ENCODE peak calls at places on chromosomes 1 and 21, in four cellular contexts. One of them, this sample, is unnamed.

GRCh38 chr1:200075522-200075921 is 48.0 kb downstream of the NR5A2 start:
- DNase-seq in endothelial cell: no peak
- DNase-seq in MCF 10A: no peak
- DNase-seq in activated CD8-positive, alpha-beta T cell treated with anti-CD3 and anti-CD28 coated beads for 36 hours: no peak
- DNase-seq in this sample: no peak

GRCh38 chr1:93600663-93601062 is 81.0 kb downstream of the BCAR3 start:
- DNase-seq in endothelial cell: no peak
- DNase-seq in MCF 10A: no peak
- DNase-seq in activated CD8-positive, alpha-beta T cell treated with anti-CD3 and anti-CD28 coated beads for 36 hours: no peak
- DNase-seq in this sample: no peak

GRCh38 chr1:109046671-109047070 is 4.8 kb upstream of the WDR47 start:
- DNase-seq in activated CD8-positive, alpha-beta T cell treated with anti-CD3 and anti-CD28 coated beads for 36 hours: no peak
- DNase-seq in endothelial cell: no peak
- DNase-seq in MCF 10A: no peak
- DNase-seq in this sample: no peak

GRCh38 chr1:115237507-115237906 is 100.5 kb downstream of the NGF start:
- DNase-seq in activated CD8-positive, alpha-beta T cell treated with anti-CD3 and anti-CD28 coated beads for 36 hours: no peak
- DNase-seq in MCF 10A: no peak
- DNase-seq in endothelial cell: no peak
- DNase-seq in this sample: no peak

GRCh38 chr21:32717851-32718316 is 9.9 kb downstream of the SYNJ1 start:
- DNase-seq in endothelial cell: no peak
- DNase-seq in MCF 10A: no peak
- DNase-seq in activated CD8-positive, alpha-beta T cell treated with anti-CD3 and anti-CD28 coated beads for 36 hours: no peak
- DNase-seq in this sample: no peak

GRCh38 chr1:31259746-31260145 is 20.1 kb upstream of the NKAIN1 start:
- DNase-seq in activated CD8-positive, alpha-beta T cell treated with anti-CD3 and anti-CD28 coated beads for 36 hours: no peak
- DNase-seq in endothelial cell: no peak
- DNase-seq in MCF 10A: no peak
- DNase-seq in this sample: no peak

GRCh38 chr1:76759950-76760349 is 107.3 kb upstream of the ST6GALNAC5 start:
- DNase-seq in activated CD8-positive, alpha-beta T cell treated with anti-CD3 and anti-CD28 coated beads for 36 hours: peak
- DNase-seq in MCF 10A: peak
- DNase-seq in endothelial cell: no peak
- DNase-seq in this sample: no peak

GRCh38 chr1:220028496-220028895 is 17.8 kb downstream of the EPRS1 start:
- DNase-seq in MCF 10A: no peak
- DNase-seq in activated CD8-positive, alpha-beta T cell treated with anti-CD3 and anti-CD28 coated beads for 36 hours: no peak
- DNase-seq in endothelial cell: no peak
- DNase-seq in this sample: no peak

GRCh38 chr1:61486783-61487505 is 238.0 kb downstream of the TM2D1 start:
- DNase-seq in endothelial cell: no peak
- DNase-seq in activated CD8-positive, alpha-beta T cell treated with anti-CD3 and anti-CD28 coated beads for 36 hours: no peak
- DNase-seq in MCF 10A: no peak
- DNase-seq in this sample: no peak

GRCh38 chr1:187987236-187987776 is 1158.6 kb downstream of the PLA2G4A start:
- DNase-seq in MCF 10A: no peak
- DNase-seq in endothelial cell: no peak
- DNase-seq in activated CD8-positive, alpha-beta T cell treated with anti-CD3 and anti-CD28 coated beads for 36 hours: no peak
- DNase-seq in this sample: no peak

GRCh38 chr1:45694823-45695222 is 6.8 kb downstream of the TMEM69 start:
- DNase-seq in MCF 10A: no peak
- DNase-seq in activated CD8-positive, alpha-beta T cell treated with anti-CD3 and anti-CD28 coated beads for 36 hours: no peak
- DNase-seq in endothelial cell: no peak
- DNase-seq in this sample: no peak

GRCh38 chr1:194159941-194160340 is 973.5 kb upstream of the B3GALT2 start:
- DNase-seq in activated CD8-positive, alpha-beta T cell treated with anti-CD3 and anti-CD28 coated beads for 36 hours: no peak
- DNase-seq in endothelial cell: no peak
- DNase-seq in MCF 10A: peak
- DNase-seq in this sample: no peak

GRCh38 chr1:153288634-153289275 is 24.0 kb downstream of the PGLYRP3 start:
- DNase-seq in endothelial cell: peak
- DNase-seq in MCF 10A: peak
- DNase-seq in activated CD8-positive, alpha-beta T cell treated with anti-CD3 and anti-CD28 coated beads for 36 hours: peak
- DNase-seq in this sample: peak

GRCh38 chr1:245370905-245371581 is 216.3 kb downstream of the KIF26B start:
- DNase-seq in activated CD8-positive, alpha-beta T cell treated with anti-CD3 and anti-CD28 coated beads for 36 hours: no peak
- DNase-seq in endothelial cell: no peak
- DNase-seq in MCF 10A: no peak
- DNase-seq in this sample: no peak

GRCh38 chr1:53541761-53542550 is 82.8 kb downstream of the DMRTB1 start:
- DNase-seq in endothelial cell: peak
- DNase-seq in activated CD8-positive, alpha-beta T cell treated with anti-CD3 and anti-CD28 coated beads for 36 hours: peak
- DNase-seq in MCF 10A: peak
- DNase-seq in this sample: no peak

GRCh38 chr1:27600500-27601175 is 3.3 kb downstream of the AHDC1 start:
- DNase-seq in MCF 10A: no peak
- DNase-seq in endothelial cell: no peak
- DNase-seq in activated CD8-positive, alpha-beta T cell treated with anti-CD3 and anti-CD28 coated beads for 36 hours: no peak
- DNase-seq in this sample: no peak

GRCh38 chr1:90712931-90713618 is 4.0 kb downstream of the BARHL2 start:
- DNase-seq in MCF 10A: no peak
- DNase-seq in endothelial cell: no peak
- DNase-seq in activated CD8-positive, alpha-beta T cell treated with anti-CD3 and anti-CD28 coated beads for 36 hours: no peak
- DNase-seq in this sample: no peak

GRCh38 chr1:191575180-191575579 is 583.1 kb upstream of the RGS18 start:
- DNase-seq in endothelial cell: no peak
- DNase-seq in activated CD8-positive, alpha-beta T cell treated with anti-CD3 and anti-CD28 coated beads for 36 hours: no peak
- DNase-seq in MCF 10A: no peak
- DNase-seq in this sample: no peak

GRCh38 chr1:207240325-207241095 is 81.0 kb upstream of the CD55 start:
- DNase-seq in endothelial cell: no peak
- DNase-seq in activated CD8-positive, alpha-beta T cell treated with anti-CD3 and anti-CD28 coated beads for 36 hours: no peak
- DNase-seq in MCF 10A: peak
- DNase-seq in this sample: no peak

DNA sequence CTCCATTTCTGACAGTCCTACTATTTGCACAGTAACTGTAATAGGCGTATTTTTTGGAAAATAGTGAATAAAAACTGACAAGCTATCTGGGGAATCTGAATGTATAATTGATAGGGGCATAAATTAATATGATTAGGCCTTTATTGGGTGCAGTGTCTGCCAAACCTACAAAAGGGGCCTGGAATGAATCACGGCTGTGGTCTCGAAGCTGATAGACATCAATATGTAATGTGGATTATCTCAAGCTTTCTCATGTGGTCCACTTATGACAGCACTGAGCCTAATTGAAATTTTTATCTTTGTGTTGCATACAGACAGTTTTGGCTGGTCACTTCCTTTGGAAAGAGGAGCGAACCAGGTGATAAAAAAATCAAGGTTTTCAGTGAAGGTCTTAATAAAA is 450.4 kb downstream of the GPATCH2 start:
- DNase-seq in activated CD8-positive, alpha-beta T cell treated with anti-CD3 and anti-CD28 coated beads for 36 hours: no peak
- DNase-seq in MCF 10A: no peak
- DNase-seq in endothelial cell: no peak
- DNase-seq in this sample: no peak
- TF ChIP-seq CTCF in activated CD8-positive, alpha-beta T cell treated with anti-CD3 and anti-CD28 coated beads for 36 hours: no peak
- TF ChIP-seq CTCF in MCF 10A: no peak
- TF ChIP-seq CTCF in endothelial cell: no peak
- TF ChIP-seq CTCF in this sample: no peak

DNA sequence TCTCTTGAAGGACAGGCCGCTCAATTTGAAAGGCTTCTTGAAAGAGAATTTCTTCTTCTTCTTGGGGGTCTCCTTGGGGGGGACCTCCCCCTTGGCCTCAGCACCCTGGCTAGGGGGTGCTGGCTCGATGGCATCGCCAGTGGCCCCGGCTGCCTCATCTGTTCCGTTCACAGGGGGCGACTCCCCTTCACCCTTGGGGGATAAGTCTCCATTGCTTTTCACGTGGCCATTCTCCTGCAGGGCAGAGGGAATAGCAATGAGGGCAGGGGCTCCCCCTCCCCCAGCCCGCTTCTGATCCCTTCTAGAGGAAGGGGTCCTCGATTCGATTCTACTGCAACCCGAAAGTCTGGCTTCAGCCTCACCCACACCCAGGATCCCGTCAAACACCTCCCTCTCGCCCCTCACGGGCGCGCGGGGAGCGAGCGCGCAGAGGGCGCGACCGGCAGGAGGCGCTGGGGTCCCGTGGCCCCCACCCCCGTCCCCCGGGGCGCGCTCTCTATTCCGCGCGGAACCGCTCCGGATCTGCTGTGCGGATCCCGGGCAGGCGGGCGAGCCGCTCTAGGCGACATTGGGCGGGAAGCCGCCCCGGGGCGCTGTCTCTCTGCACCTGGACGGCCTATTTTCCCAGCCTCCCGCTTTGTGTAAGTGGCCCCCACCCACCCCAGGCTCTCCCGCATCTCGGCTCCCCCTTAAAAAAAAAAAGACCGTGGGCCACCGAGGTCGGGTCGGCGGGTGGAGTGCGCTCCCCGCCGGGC is 992 bp downstream of the MARCKSL1 start:
- DNase-seq in MCF 10A: no peak
- DNase-seq in activated CD8-positive, alpha-beta T cell treated with anti-CD3 and anti-CD28 coated beads for 36 hours: peak
- DNase-seq in endothelial cell: peak
- DNase-seq in this sample: peak
- TF ChIP-seq CTCF in MCF 10A: peak
- TF ChIP-seq CTCF in activated CD8-positive, alpha-beta T cell treated with anti-CD3 and anti-CD28 coated beads for 36 hours: peak
- TF ChIP-seq CTCF in endothelial cell: peak
- TF ChIP-seq CTCF in this sample: peak

DNA sequence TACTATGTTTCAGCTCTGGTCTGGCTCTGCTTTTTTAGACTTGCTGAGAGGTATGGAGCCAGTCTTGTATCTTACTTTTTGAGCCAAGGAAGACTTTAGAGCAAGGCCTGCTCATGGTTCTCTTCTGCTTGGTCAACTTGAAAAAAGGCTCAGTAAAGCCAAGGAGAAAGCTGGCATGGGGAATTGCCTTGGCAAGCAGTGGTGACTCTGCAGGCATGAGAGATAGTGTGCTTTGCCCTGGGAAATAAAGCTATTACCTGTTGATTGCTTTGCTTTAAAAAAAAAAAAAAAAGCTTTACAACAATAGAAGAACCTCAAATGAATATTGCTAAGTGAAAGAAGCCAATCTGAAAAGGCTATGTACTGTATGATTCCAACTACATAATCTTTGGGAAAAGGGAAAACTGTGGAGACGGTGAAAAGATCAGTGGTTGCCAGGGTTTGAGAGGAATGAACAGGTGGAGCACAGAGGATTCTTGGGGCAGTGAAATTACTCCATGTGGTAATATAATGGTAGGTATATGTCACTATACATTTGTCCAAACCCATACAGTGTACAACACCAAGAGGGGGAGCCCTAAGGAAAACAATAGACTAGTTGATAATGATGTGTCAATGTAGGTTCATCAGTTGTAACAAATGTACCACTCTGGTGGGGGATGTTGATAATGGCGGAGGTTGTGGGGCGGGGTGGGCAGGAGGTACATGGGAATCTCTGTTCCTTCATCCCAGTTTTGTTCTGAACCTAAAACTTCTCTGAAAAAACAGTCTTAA is 87.6 kb downstream of the HMCN1 start:
- DNase-seq in activated CD8-positive, alpha-beta T cell treated with anti-CD3 and anti-CD28 coated beads for 36 hours: no peak
- DNase-seq in endothelial cell: no peak
- DNase-seq in MCF 10A: peak
- DNase-seq in this sample: no peak
- TF ChIP-seq CTCF in activated CD8-positive, alpha-beta T cell treated with anti-CD3 and anti-CD28 coated beads for 36 hours: no peak
- TF ChIP-seq CTCF in endothelial cell: no peak
- TF ChIP-seq CTCF in MCF 10A: peak
- TF ChIP-seq CTCF in this sample: no peak

GRCh38 chr1:7425229-7425628 is 345.9 kb upstream of the VAMP3 start:
- DNase-seq in MCF 10A: no peak
- DNase-seq in endothelial cell: no peak
- DNase-seq in activated CD8-positive, alpha-beta T cell treated with anti-CD3 and anti-CD28 coated beads for 36 hours: no peak
- DNase-seq in this sample: no peak
- TF ChIP-seq CTCF in MCF 10A: no peak
- TF ChIP-seq CTCF in endothelial cell: no peak
- TF ChIP-seq CTCF in activated CD8-positive, alpha-beta T cell treated with anti-CD3 and anti-CD28 coated beads for 36 hours: no peak
- TF ChIP-seq CTCF in this sample: no peak

GRCh38 chr1:100928128-100928527 is 32.2 kb downstream of the SLC30A7 start:
- DNase-seq in MCF 10A: no peak
- DNase-seq in activated CD8-positive, alpha-beta T cell treated with anti-CD3 and anti-CD28 coated beads for 36 hours: peak
- DNase-seq in endothelial cell: no peak
- DNase-seq in this sample: no peak
- TF ChIP-seq CTCF in MCF 10A: no peak
- TF ChIP-seq CTCF in activated CD8-positive, alpha-beta T cell treated with anti-CD3 and anti-CD28 coated beads for 36 hours: peak
- TF ChIP-seq CTCF in endothelial cell: no peak
- TF ChIP-seq CTCF in this sample: peak

DNA sequence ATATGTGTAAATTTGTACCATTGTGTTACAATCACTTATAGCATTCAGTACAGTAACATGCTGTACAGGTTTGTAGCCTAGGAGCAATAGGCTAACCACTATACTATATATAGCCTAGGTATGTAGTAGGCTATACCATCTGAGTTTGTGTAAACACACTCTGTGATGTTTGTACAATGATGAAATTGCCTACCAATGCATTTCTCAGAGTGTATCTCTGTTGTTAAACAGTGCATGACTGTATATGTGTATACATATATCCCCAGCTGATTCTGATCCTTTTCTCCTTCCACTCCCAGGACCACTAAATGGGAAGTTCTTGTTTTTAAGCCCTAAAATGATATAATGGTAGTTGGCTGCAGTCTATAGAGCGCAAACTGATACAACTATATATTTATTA is 7.8 kb downstream of the GNPAT start:
- DNase-seq in MCF 10A: no peak
- DNase-seq in endothelial cell: no peak
- DNase-seq in activated CD8-positive, alpha-beta T cell treated with anti-CD3 and anti-CD28 coated beads for 36 hours: no peak
- DNase-seq in this sample: no peak
- TF ChIP-seq CTCF in MCF 10A: no peak
- TF ChIP-seq CTCF in endothelial cell: no peak
- TF ChIP-seq CTCF in activated CD8-positive, alpha-beta T cell treated with anti-CD3 and anti-CD28 coated beads for 36 hours: no peak
- TF ChIP-seq CTCF in this sample: no peak

DNA sequence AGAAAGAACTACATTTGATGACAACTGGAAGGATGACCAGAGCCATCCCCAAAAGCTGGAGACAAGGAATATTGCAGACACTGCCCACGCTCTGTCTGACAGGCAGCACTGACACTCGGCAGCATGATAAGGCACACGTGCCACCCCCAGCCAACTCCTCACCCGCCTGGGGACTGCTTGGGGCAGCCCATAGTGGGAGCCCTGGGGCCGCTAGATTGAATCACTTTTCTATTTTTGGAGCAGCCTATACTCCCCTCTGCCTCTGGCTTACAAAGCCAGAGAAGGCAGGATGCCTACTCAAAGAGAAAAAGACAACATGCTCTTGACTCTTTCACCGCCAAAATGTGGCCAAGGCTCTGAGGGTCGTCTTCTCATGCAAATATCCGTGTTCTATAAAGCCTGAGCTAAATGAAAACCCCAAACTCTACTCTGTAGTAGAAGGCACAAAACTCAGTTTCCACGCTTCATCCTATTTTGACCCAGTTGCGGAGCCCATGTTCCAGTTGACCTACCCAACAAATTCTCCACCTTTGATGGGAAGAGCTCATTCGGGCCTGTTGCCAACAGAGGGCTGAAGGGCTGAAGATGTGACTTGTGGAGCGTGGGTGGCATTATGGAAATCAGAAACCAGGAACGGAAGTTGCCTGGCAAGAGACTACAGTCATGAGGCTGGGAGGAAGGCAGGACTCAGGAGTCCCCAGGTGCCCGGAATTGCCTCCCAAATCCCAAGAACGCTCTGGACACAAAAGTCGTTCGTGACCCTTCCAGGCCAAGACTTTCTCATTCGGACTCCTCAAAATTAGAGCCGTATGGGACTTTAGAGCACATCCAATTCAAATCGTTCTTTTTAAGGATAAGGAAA is 1.1 kb downstream of the SMG5 start:
- DNase-seq in endothelial cell: no peak
- DNase-seq in activated CD8-positive, alpha-beta T cell treated with anti-CD3 and anti-CD28 coated beads for 36 hours: peak
- DNase-seq in MCF 10A: peak
- DNase-seq in this sample: peak
- TF ChIP-seq CTCF in endothelial cell: no peak
- TF ChIP-seq CTCF in activated CD8-positive, alpha-beta T cell treated with anti-CD3 and anti-CD28 coated beads for 36 hours: no peak
- TF ChIP-seq CTCF in MCF 10A: no peak
- TF ChIP-seq CTCF in this sample: no peak